ENCODE peak calls at places on chromosome 4, in four cellular contexts. L is left ventricle myocardium inferior, S is HL-60, P is fibroblast of the aortic adventitia. H is an unnamed sample.

GRCh38 chr4:150126201-150126879 is 48.1 kb downstream of the DCLK2 start:
- DNase-seq in S (no peak), P (peak; percentile 70), L (no peak), H (peak; percentile 66)

GRCh38 chr4:6403400-6403685 is 69.1 kb downstream of the PPP2R2C start:
- DNase-seq in S (no peak), P (no peak), L (no peak), H (no peak)

GRCh38 chr4:102736636-102737549 is 23.9 kb downstream of the MANBA start:
- DNase-seq in S (no peak), P (peak; percentile 9), L (no peak), H (peak; percentile 48)

GRCh38 chr4:34676390-34676789 is 1567.9 kb downstream of the ARAP2 start:
- DNase-seq in S (no peak), P (no peak), L (no peak), H (no peak)

GRCh38 chr4:105462042-105462421 is 11.8 kb downstream of the PPA2 start:
- DNase-seq in S (no peak), L (no peak), P (no peak), H (no peak)

GRCh38 chr4:183402771-183403170 is 41.7 kb upstream of the CDKN2AIP start:
- DNase-seq in L (no peak), P (no peak), S (no peak), H (no peak)

GRCh38 chr4:33592701-33593100 is 2651.6 kb downstream of the ARAP2 start:
- DNase-seq in P (no peak), S (no peak), L (no peak), H (peak; percentile 2)

GRCh38 chr4:181202249-181202648 is 1041.0 kb upstream of the TENM3 start:
- DNase-seq in L (no peak), P (no peak), S (no peak), H (no peak)

GRCh38 chr4:123073650-123074049 is 151.3 kb upstream of the NUDT6 start:
- DNase-seq in P (no peak), S (no peak), L (no peak), H (no peak)

GRCh38 chr4:105453550-105454201 is 20.2 kb downstream of the PPA2 start:
- DNase-seq in P (no peak), S (no peak), L (no peak), H (no peak)

GRCh38 chr4:140675599-140676231 is 80.5 kb downstream of the TBC1D9 start:
- DNase-seq in S (no peak), L (no peak), P (no peak), H (no peak)

GRCh38 chr4:152579107-152579764 is 43.3 kb upstream of the FBXW7 start:
- DNase-seq in P (no peak), S (no peak), L (no peak), H (no peak)

GRCh38 chr4:59598233-59598618 is 1601.9 kb upstream of the ADGRL3 start:
- DNase-seq in L (no peak), S (no peak), P (peak; percentile 1), H (no peak)

DNA sequence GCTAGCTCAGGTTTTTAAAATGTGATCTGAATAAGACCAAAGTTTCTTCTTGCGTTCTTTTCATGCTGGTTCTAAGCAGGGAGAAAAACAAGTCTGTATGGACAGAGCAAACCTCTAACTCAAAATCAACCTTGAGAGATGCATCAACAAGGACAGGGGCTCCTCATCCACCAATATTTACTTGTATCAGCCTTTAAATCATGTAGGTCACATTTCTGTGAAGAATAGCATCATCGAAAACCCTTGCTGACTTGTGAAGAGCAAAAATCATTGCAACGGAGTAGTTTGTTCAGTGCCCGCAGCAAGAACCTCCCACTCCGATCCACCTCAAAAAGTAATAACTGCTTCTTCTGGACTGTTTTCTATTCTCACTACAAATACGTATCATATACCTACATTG is 1.2 kb downstream of the ATP10D start:
- DNase-seq in L (no peak), P (peak; percentile 46), S (no peak), H (peak; percentile 41)
- H3K4me3 ChIP-seq in L (peak overlapping the region; percentile 72), P (peak overlapping the region; percentile 84), S (no peak overlapping the region), H (peak overlapping the region; percentile 78)

DNA sequence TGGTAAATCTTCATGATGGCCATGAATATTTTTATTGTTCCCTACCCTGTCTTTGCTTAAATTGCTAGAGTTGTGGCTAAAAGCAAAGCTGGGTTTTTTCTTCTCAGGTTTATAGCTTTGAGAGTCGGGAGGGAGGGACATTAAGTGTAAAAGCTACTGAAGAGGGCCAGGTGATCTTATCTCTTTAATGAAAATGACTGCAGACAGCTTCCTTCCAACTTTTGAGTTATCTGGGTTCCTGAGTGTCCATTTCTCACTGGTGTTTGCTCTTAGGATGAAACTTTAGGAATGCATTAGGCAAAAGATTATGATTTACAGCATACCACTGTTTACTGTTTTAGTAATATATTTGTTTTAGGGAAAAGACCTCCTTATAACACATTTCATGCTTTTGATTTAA is 187.7 kb downstream of the SHROOM3 start:
- DNase-seq in L (no peak), P (no peak), S (no peak), H (no peak)
- H3K4me3 ChIP-seq in L (no peak overlapping the region), P (no peak overlapping the region), S (no peak overlapping the region), H (no peak overlapping the region)

GRCh38 chr4:86926428-86927086 is 8.3 kb upstream of the AFF1 start:
- DNase-seq in S (no peak), L (no peak), P (no peak), H (no peak)

GRCh38 chr4:86924805-86925204 is 10.0 kb upstream of the AFF1 start:
- DNase-seq in P (peak; percentile 92), S (peak; percentile 14), L (no peak), H (peak; percentile 56)

GRCh38 chr4:86934147-86934771 is 552 bp upstream of the AFF1 start:
- DNase-seq in L (no peak), S (peak; percentile 32), P (no peak), H (peak; percentile 18)

GRCh38 chr4:86927843-86928395 is 6.9 kb upstream of the AFF1 start:
- DNase-seq in L (no peak), S (peak; percentile 62), P (peak; percentile 99), H (peak; percentile 92)

GRCh38 chr4:86928400-86929255 is 6.2 kb upstream of the AFF1 start:
- DNase-seq in L (no peak), P (no peak), S (no peak), H (no peak)
- H3K4me3 ChIP-seq in L (no peak overlapping the region), P (no peak overlapping the region), S (no peak overlapping the region), H (no peak overlapping the region)

DNA sequence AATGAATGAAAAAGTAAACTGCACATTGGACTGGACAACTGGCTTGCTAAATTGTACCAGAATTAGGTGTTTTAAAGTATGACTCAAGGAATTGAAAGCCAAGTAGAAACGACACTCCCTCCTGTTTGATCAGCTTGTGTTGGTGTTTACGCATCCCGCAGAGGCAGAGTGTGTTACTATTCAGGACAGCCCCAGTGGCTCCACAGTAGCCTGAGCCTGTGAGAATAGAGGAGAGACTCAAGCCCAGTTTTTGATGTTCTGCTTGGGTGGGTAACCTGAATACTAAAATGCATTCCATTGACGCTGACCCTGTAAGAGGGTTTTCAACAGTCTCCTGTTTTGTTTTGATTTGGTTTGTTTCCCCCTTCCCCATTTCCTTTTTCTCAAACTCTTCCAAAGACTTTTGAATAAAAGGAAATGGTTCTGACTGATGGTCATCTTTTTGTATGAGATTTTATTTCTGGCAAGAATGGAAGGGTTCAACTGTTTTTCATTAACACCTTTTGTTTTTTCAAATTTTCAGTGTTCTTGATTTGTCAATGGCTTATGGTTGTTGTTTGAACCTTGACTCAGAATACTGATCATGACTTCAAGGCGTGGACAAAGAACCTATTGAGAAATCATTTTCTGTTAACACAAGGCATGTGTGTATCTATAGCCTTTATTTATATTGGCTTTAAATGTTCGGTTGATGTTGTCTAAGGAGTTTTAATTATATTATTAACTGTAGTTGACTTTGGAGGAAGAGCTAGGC is 10.2 kb downstream of the ADGRL3 start:
- DNase-seq in L (no peak), P (no peak), S (no peak), H (no peak)
- H3K4me3 ChIP-seq in L (no peak overlapping the region), P (no peak overlapping the region), S (no peak overlapping the region), H (no peak overlapping the region)

GRCh38 chr4:37322122-37322521 is 77.6 kb downstream of the NWD2 start:
- DNase-seq in S (no peak), L (no peak), P (no peak), H (no peak)
- H3K4me3 ChIP-seq in S (no peak overlapping the region), L (no peak overlapping the region), P (no peak overlapping the region), H (no peak overlapping the region)

GRCh38 chr4:168654206-168655174 is 157.6 kb downstream of the PALLD start:
- DNase-seq in S (no peak), L (no peak), P (no peak), H (no peak)
- H3K4me3 ChIP-seq in S (no peak overlapping the region), L (no peak overlapping the region), P (no peak overlapping the region), H (no peak overlapping the region)

DNA sequence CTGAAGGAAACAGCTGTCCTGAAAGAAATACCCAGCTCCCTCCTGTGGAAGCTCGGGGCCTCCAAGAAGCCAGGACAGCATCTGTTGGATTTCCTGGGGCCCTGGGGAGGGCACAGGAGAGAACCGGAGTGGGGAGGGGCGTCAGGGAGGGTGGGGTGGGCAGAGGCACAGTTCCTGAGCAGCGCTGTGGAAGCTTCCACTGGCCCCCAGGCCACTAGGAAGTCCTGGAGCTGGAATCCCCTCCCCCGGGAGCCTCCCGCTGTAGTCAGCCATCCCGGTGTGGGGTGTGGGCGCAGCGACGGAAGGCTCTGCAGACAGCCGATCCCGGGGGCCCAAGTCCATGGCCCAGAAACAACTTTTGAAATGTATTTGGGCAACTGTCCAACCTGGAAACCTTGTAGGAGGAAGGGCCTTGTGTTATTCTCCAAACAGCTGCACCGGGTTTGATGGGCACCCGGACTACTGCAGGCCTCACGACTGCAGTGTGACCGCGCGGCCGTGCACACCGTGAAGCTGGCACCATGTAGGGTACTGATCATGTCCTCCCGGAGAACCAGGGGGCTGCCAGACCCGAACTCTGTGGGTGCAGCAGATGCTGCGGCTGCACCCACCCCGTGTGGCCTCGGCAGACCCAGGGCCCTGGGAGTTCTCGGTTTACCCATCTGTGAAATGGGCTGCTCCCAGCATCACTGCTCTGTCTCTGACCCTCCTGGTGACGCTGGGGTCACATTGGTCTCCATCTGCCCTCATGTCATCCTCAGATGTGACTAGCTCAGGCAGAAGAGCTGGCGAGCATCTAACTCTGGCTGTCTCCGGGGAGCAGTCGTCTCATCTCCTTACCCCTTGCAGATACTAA is 68.5 kb upstream of the HMX1 start:
- DNase-seq in S (no peak), P (no peak), L (no peak), H (no peak)
- H3K4me3 ChIP-seq in S (no peak overlapping the region), P (no peak overlapping the region), L (no peak overlapping the region), H (no peak overlapping the region)

DNA sequence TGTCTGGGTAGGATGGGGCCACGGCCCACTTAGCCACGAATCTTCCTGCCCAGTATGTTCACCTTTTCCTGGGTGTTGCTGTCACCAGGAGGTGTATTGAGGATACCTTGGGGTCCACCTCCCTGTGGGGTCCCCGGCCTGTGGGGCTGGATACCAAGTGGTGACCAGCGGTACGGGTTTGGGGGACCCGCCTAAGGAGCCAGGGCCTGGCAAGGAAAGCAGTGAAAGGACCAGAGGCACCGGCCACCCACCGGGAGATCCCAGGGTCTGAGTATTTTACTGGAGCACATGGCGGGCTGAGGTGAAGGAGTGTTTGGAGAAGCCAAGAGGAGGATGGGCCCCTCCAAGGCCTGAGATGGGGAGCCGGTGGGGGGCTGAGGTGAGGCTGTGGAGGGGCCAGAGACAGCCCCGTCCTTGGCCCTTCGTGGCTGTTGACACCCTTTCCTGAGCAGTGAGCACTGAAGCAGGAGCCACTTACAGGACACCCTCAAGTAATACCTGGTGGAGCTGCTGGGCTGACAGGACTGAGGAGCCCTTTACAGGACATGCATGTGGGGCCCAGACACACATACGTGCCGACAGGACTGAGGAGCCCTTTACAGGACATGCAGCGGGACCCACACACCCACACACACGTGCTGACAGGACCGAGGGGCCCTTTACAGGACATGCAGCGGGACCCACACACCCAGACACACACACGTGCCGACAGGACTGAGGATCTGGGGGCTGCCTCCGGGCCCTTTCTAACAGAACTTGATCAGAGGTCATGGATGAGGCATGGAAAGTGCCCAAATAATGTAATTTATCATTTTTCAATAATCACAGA is 38.4 kb downstream of the TMEM271 start:
- DNase-seq in P (no peak), S (no peak), L (no peak), H (no peak)
- H3K4me3 ChIP-seq in P (no peak overlapping the region), S (no peak overlapping the region), L (no peak overlapping the region), H (no peak overlapping the region)